ENCODE peak calls at places on chromosomes 5 and 9, in four cellular contexts. D is fibroblast of lung, A is lower lobe of right lung, I is mucosa of descending colon. O is an unnamed sample. For H3K4me1, the result is how much of the 10 kb centered on the place peaks cover.

GRCh38 chr9:129231022-129231739 is 53.1 kb upstream of the IER5L start:
- DNase-seq in D (no peak), A (peak), I (no peak), O (no peak)

GRCh38 chr9:98427491-98427890 is 172.0 kb upstream of the TBC1D2 start:
- DNase-seq in D (peak), A (no peak), I (no peak), O (no peak)

GRCh38 chr9:37215456-37216229 is 95.3 kb downstream of the ZCCHC7 start:
- DNase-seq in D (peak), A (no peak), I (no peak), O (no peak)

GRCh38 chr5:12093586-12093985 is 189.3 kb upstream of the CTNND2 start:
- DNase-seq in D (no peak), A (no peak), I (no peak), O (no peak)

GRCh38 chr9:37908698-37909186 is 4.8 kb upstream of the SLC25A51 start:
- DNase-seq in D (no peak), A (no peak), I (no peak), O (no peak)

GRCh38 chr5:54904425-54904824 is 81.0 kb downstream of the ESM1 start:
- DNase-seq in D (peak), A (no peak), I (no peak), O (no peak)

GRCh38 chr5:54217826-54218503 is 92.4 kb downstream of the ARL15 start:
- DNase-seq in D (peak), A (no peak), I (peak), O (no peak)

GRCh38 chr5:104266161-104266560 is 703.6 kb upstream of the NUDT12 start:
- DNase-seq in D (peak), A (no peak), I (no peak), O (no peak)

GRCh38 chr5:15885156-15885555 is 294.4 kb downstream of the MARCHF11 start:
- DNase-seq in D (no peak), A (no peak), I (no peak), O (no peak)

GRCh38 chr5:78526049-78526525 is 122.5 kb downstream of the LHFPL2 start:
- DNase-seq in D (peak), A (no peak), I (no peak), O (no peak)

GRCh38 chr5:83547156-83547555 is 75.6 kb downstream of the VCAN start:
- DNase-seq in D (no peak), A (no peak), I (no peak), O (no peak)

GRCh38 chr9:38405841-38406240 is 13.3 kb downstream of the ALDH1B1 start:
- DNase-seq in D (no peak), A (no peak), I (no peak), O (no peak)

GRCh38 chr9:93010056-93010455 is 48.4 kb upstream of the SUSD3 start:
- DNase-seq in D (no peak), A (no peak), I (no peak), O (no peak)

GRCh38 chr9:136086213-136086881 is 8.7 kb downstream of the NACC2 start:
- DNase-seq in D (no peak), A (peak), I (no peak), O (peak)

GRCh38 chr5:117357886-117358285 is 783.3 kb upstream of the SEMA6A start:
- DNase-seq in D (no peak), A (no peak), I (no peak), O (no peak)

GRCh38 chr5:121974261-121974660 is 12.5 kb downstream of the SRFBP1 start:
- DNase-seq in D (peak), A (no peak), I (no peak), O (no peak)

GRCh38 chr5:113178073-113178779 is 201.6 kb downstream of the DCP2 start:
- DNase-seq in D (no peak), A (no peak), I (no peak), O (no peak)

GRCh38 chr9:89550516-89550915 is 52.6 kb upstream of the SEMA4D start:
- DNase-seq in D (no peak), A (no peak), I (no peak), O (no peak)

GRCh38 chr9:89555426-89556375 is 49.1 kb upstream of the GADD45G start:
- DNase-seq in D (no peak), A (no peak), I (no peak), O (no peak)

GRCh38 chr9:89555016-89555415 is 49.8 kb upstream of the GADD45G start:
- DNase-seq in D (no peak), A (no peak), I (no peak), O (no peak)

GRCh38 chr9:89554307-89554706 is 50.5 kb upstream of the GADD45G start:
- DNase-seq in D (no peak), A (no peak), I (no peak), O (no peak)

GRCh38 chr9:89553451-89554020 is 51.3 kb upstream of the GADD45G start:
- DNase-seq in D (no peak), A (no peak), I (no peak), O (no peak)
- H3K4me1 ChIP-seq in D (under half), A (under half), I (under half), O (under half)

DNA sequence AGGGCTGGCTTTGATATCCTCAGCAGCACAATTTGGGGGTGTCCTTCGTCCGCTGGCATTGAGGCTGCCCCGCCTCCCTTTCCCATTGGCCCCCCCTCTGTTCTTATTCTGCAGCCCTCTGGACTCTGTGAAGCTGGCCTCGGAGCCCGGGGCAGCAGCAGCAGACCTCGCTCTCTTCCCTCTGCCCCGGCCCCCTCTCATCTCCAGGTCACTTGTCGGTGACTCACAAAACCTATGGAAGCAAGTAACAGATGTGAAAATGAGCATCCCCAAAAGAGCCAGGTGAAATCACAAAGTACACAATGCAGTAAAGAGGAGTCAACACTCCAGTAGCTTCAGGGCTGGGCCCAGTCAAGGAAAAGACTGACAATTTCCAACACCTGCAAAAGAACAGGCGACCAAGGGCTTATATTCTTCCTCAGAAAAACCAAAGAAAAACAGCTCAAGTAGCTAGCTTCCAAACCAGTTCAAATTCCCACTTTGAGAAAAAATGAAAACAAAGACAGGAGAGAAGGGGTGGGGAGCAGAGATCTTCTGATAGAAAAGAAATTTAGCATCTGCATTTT is 97.5 kb downstream of the ZNF608 start:
- DNase-seq in D (no peak), A (no peak), I (no peak), O (no peak)
- H3K4me1 ChIP-seq in D (under half), A (under half), I (under half), O (under half)

GRCh38 chr5:39200081-39200480 is 19.3 kb downstream of the FYB1 start:
- DNase-seq in D (no peak), A (no peak), I (no peak), O (no peak)

GRCh38 chr5:39201795-39202593 is 17.4 kb downstream of the FYB1 start:
- DNase-seq in D (no peak), A (no peak), I (no peak), O (no peak)

GRCh38 chr5:39202594-39203290 is 16.6 kb downstream of the FYB1 start:
- DNase-seq in D (no peak), A (no peak), I (no peak), O (no peak)

GRCh38 chr5:39199335-39199734 is 20.0 kb downstream of the FYB1 start:
- DNase-seq in D (no peak), A (no peak), I (no peak), O (no peak)

GRCh38 chr5:39201160-39201794 is 18.1 kb downstream of the FYB1 start:
- DNase-seq in D (no peak), A (no peak), I (no peak), O (no peak)
- H3K4me1 ChIP-seq in D (under half), A (under half), I (under half), O (half or more)

GRCh38 chr5:40442346-40442745 is 237.4 kb upstream of the PTGER4 start:
- DNase-seq in D (peak), A (no peak), I (peak), O (no peak)

GRCh38 chr5:40432836-40433235 is 246.9 kb upstream of the PTGER4 start:
- DNase-seq in D (no peak), A (no peak), I (no peak), O (no peak)

GRCh38 chr5:40436535-40437237 is 243.0 kb upstream of the PTGER4 start:
- DNase-seq in D (no peak), A (no peak), I (no peak), O (no peak)

GRCh38 chr5:40441733-40442132 is 238.0 kb upstream of the PTGER4 start:
- DNase-seq in D (no peak), A (no peak), I (peak), O (no peak)

DNA sequence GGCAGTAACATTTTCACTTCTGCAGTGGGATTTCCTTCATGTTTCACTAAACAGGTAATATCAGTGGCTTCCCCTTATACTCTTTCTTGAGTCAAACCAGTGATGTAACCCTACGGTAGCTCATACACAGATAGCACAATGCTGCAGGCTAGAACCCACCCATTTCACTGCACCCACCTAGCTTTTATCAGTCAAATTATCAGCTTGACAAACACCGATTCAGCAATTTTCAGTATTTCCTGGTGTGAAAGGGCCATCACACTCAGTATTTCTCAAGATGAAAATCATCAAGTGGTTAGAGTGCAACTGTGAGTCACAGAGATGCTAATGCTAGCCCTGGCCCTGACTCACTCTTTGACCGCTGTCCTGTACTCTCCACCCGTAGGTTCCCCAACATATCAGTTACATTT is 242.3 kb upstream of the PTGER4 start:
- DNase-seq in D (peak), A (no peak), I (no peak), O (peak)
- H3K4me1 ChIP-seq in D (under half), A (under half), I (under half), O (under half)

GRCh38 chr9:87063883-87064282 is 116.6 kb upstream of the GAS1 start:
- DNase-seq in D (peak), A (no peak), I (no peak), O (no peak)

GRCh38 chr9:87062706-87063105 is 115.4 kb upstream of the GAS1 start:
- DNase-seq in D (no peak), A (no peak), I (no peak), O (no peak)

GRCh38 chr9:87065981-87066380 is 118.7 kb upstream of the GAS1 start:
- DNase-seq in D (no peak), A (no peak), I (no peak), O (no peak)

GRCh38 chr9:87063246-87063645 is 115.9 kb upstream of the GAS1 start:
- DNase-seq in D (no peak), A (no peak), I (no peak), O (no peak)

GRCh38 chr9:87064311-87064710 is 117.0 kb upstream of the GAS1 start:
- DNase-seq in D (no peak), A (no peak), I (no peak), O (no peak)
- H3K4me1 ChIP-seq in D (under half), A (under half), I (under half), O (under half)

DNA sequence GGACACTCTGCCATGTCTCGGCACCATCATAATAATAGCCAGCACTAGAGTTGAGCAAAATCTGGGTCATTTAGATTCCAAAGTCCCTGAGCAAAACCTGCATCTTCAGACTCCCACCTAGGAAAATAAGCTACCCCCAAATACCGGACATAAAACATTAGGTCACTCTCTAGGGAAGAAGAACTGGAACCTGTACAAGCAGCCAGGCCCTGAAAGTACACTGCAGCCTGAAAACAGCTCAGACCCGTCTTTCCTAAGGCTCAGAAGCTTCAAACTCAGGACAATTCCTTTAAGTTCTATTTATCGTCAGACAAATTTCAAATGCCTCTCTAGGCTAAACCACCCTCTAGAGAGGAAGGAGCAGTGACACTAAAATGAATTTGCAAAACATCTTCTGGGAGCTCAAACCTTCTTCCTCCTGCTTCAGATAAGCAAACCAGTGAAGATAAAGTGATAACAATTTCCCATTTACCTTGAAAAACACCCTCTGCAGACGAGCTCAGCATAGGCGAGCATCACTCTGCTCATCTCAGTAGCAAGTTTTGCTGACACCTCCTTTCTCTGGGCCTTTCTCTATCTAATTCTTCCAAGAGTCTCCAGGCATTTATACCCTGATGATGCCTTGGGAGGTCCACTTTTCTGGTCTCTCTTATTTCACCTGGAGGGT is 34.0 kb downstream of the ADAM19 start:
- DNase-seq in D (no peak), A (no peak), I (no peak), O (no peak)
- H3K4me1 ChIP-seq in D (under half), A (half or more), I (under half), O (half or more)